ENCODE peak calls at places on chromosomes 1 and 21, in nine cellular contexts. P, O, R, X, H, J, D, T and F are unnamed samples.

GRCh38 chr1:212630159-212630900 is 21.8 kb downstream of the ATF3 start:
- DNase-seq in P (peak), O (no peak), R (no peak), X (no peak), H (peak), J (peak), D (peak), T (peak), F (peak)

GRCh38 chr1:89260042-89260441 is 12.6 kb downstream of the GBP5 start:
- DNase-seq in P (no peak), O (peak), R (no peak), X (no peak), H (no peak), J (no peak), D (no peak), T (no peak), F (no peak)

GRCh38 chr1:152347116-152347728 is 12.6 kb downstream of the FLG2 start:
- DNase-seq in P (peak), O (no peak), R (peak), X (no peak), H (no peak), J (peak), D (peak), T (no peak), F (peak)

GRCh38 chr1:2438038-2438437 is 25.7 kb upstream of the PEX10 start:
- DNase-seq in P (no peak), O (no peak), R (no peak), X (no peak), H (no peak), J (no peak), D (no peak), T (no peak), F (no peak)

GRCh38 chr1:5667513-5668325 is 324.5 kb downstream of the NPHP4 start:
- DNase-seq in P (no peak), O (no peak), R (no peak), X (no peak), H (no peak), J (no peak), D (no peak), T (no peak), F (no peak)

GRCh38 chr21:33270986-33271385 is 4.8 kb downstream of the IL10RB start:
- DNase-seq in P (no peak), O (no peak), R (no peak), X (no peak), H (no peak), J (no peak), D (no peak), T (no peak), F (no peak)

GRCh38 chr1:54480201-54480848 is 67.7 kb upstream of the ACOT11 start:
- DNase-seq in P (no peak), O (no peak), R (no peak), X (no peak), H (no peak), J (peak), D (no peak), T (no peak), F (no peak)

GRCh38 chr1:162191396-162192322 is 122.2 kb downstream of the NOS1AP start:
- DNase-seq in P (no peak), O (peak), R (no peak), X (no peak), H (no peak), J (no peak), D (no peak), T (no peak), F (no peak)

GRCh38 chr1:41355761-41356160 is 5.5 kb upstream of the FOXO6 start:
- DNase-seq in P (no peak), O (no peak), R (no peak), X (no peak), H (peak), J (no peak), D (no peak), T (no peak), F (no peak)

GRCh38 chr1:191662746-191663145 is 495.5 kb upstream of the RGS18 start:
- DNase-seq in P (no peak), O (no peak), R (no peak), X (no peak), H (no peak), J (no peak), D (no peak), T (no peak), F (no peak)

GRCh38 chr1:35264035-35264434 is 4.5 kb upstream of the ZMYM4 start:
- DNase-seq in P (no peak), O (no peak), R (no peak), X (no peak), H (no peak), J (no peak), D (no peak), T (no peak), F (no peak)

GRCh38 chr1:21933397-21934248 is 3.5 kb downstream of the HSPG2 start:
- DNase-seq in P (no peak), O (peak), R (no peak), X (no peak), H (peak), J (no peak), D (no peak), T (no peak), F (no peak)

GRCh38 chr1:234619071-234619480 is 9.1 kb upstream of the IRF2BP2 start:
- DNase-seq in P (no peak), O (no peak), R (no peak), X (no peak), H (no peak), J (no peak), D (no peak), T (no peak), F (no peak)

GRCh38 chr1:32334864-32335618 is 992 bp downstream of the MARCKSL1 start:
- DNase-seq in P (no peak), O (no peak), R (no peak), X (no peak), H (peak), J (peak), D (peak), T (no peak), F (no peak)

GRCh38 chr1:56434025-56434424 is 145.3 kb downstream of the PLPP3 start:
- DNase-seq in P (no peak), O (no peak), R (peak), X (no peak), H (no peak), J (no peak), D (no peak), T (no peak), F (no peak)

GRCh38 chr1:162666006-162666645 is 33.9 kb downstream of the DDR2 start:
- DNase-seq in P (peak), O (no peak), R (no peak), X (no peak), H (no peak), J (no peak), D (no peak), T (no peak), F (no peak)

GRCh38 chr1:116128669-116129068 is 17.5 kb downstream of the MAB21L3 start:
- DNase-seq in P (no peak), O (no peak), R (no peak), X (no peak), H (no peak), J (peak), D (no peak), T (no peak), F (no peak)

GRCh38 chr1:205827623-205828022 is 14.6 kb upstream of the SLC41A1 start:
- DNase-seq in P (no peak), O (no peak), R (no peak), X (no peak), H (no peak), J (no peak), D (no peak), T (no peak), F (no peak)

GRCh38 chr1:196180847-196181593 is 427.2 kb downstream of the KCNT2 start:
- DNase-seq in P (peak), O (no peak), R (peak), X (no peak), H (no peak), J (no peak), D (no peak), T (no peak), F (no peak)

GRCh38 chr1:117657031-117657430 is 51.2 kb downstream of the TENT5C start:
- DNase-seq in P (peak), O (no peak), R (peak), X (peak), H (no peak), J (no peak), D (no peak), T (no peak), F (no peak)

GRCh38 chr1:47875831-47876586 is 121.2 kb downstream of the TRABD2B start:
- DNase-seq in P (peak), O (peak), R (peak), X (no peak), H (no peak), J (no peak), D (no peak), T (no peak), F (no peak)

GRCh38 chr1:32861904-32862698 is 8.6 kb downstream of the FNDC5 start:
- DNase-seq in P (peak), O (no peak), R (no peak), X (no peak), H (no peak), J (no peak), D (no peak), T (peak), F (no peak)

GRCh38 chr1:30756545-30757195 is 904 bp downstream of the LAPTM5 start:
- DNase-seq in P (peak), O (no peak), R (peak), X (no peak), H (peak), J (peak), D (no peak), T (no peak), F (no peak)

GRCh38 chr1:33349778-33350610 is 29.1 kb upstream of the A3GALT2 start:
- DNase-seq in P (peak), O (no peak), R (no peak), X (peak), H (peak), J (peak), D (peak), T (peak), F (peak)

GRCh38 chr21:36542312-36543101 is 62.6 kb upstream of the CLDN14 start:
- DNase-seq in P (no peak), O (no peak), R (no peak), X (no peak), H (no peak), J (no peak), D (no peak), T (no peak), F (peak)

GRCh38 chr1:203346060-203346754 is 4.7 kb downstream of the FMOD start:
- DNase-seq in P (peak), O (peak), R (no peak), X (no peak), H (no peak), J (no peak), D (no peak), T (no peak), F (no peak)

GRCh38 chr1:203835476-203835875 is 25.9 kb upstream of the SNRPE start:
- DNase-seq in P (no peak), O (no peak), R (no peak), X (no peak), H (no peak), J (no peak), D (no peak), T (no peak), F (no peak)

GRCh38 chr1:25583519-25584370 is 32.8 kb upstream of the MAN1C1 start:
- DNase-seq in P (no peak), O (no peak), R (no peak), X (no peak), H (no peak), J (no peak), D (no peak), T (no peak), F (no peak)

GRCh38 chr1:244325056-244325764 is 126.5 kb downstream of the ADSS2 start:
- DNase-seq in P (no peak), O (no peak), R (no peak), X (no peak), H (no peak), J (peak), D (no peak), T (no peak), F (no peak)

GRCh38 chr1:172399369-172400072 is 21.0 kb upstream of the C1orf105 start:
- DNase-seq in P (peak), O (no peak), R (peak), X (no peak), H (peak), J (peak), D (no peak), T (peak), F (no peak)

GRCh38 chr1:201360486-201360885 is 17.0 kb downstream of the TNNT2 start:
- DNase-seq in P (no peak), O (no peak), R (no peak), X (no peak), H (no peak), J (no peak), D (no peak), T (no peak), F (no peak)

GRCh38 chr1:164320780-164321683 is 238.0 kb upstream of the PBX1 start:
- DNase-seq in P (peak), O (no peak), R (peak), X (peak), H (peak), J (no peak), D (no peak), T (peak), F (no peak)